ENCODE peak calls at places on chromosomes 4 and X, in six cellular contexts. J, G, T, V, C and Q are unnamed samples.

GRCh38 chr4:138562544-138562961 is 320.4 kb upstream of the SLC7A11 start:
- DNase-seq in J (no peak), G (peak), T (no peak), V (no peak), C (no peak), Q (peak)

GRCh38 chr4:70721747-70722146 is at the start of gene RUFY3:
- DNase-seq in J (no peak), G (peak), T (peak), V (no peak), C (no peak), Q (no peak)

GRCh38 chrX:150594584-150594983 is 26.2 kb downstream of the MTM1 start:
- DNase-seq in J (no peak), G (no peak), T (no peak), V (no peak), C (no peak), Q (no peak)

GRCh38 chr4:4752576-4753401 is 106.7 kb upstream of the MSX1 start:
- DNase-seq in J (no peak), G (no peak), T (no peak), V (no peak), C (no peak), Q (no peak)

GRCh38 chr4:122548452-122548851 is 72.4 kb downstream of the IL21 start:
- DNase-seq in J (no peak), G (no peak), T (no peak), V (no peak), C (no peak), Q (no peak)

GRCh38 chr4:20192754-20193521 is 58.8 kb upstream of the SLIT2 start:
- DNase-seq in J (no peak), G (peak), T (no peak), V (no peak), C (no peak), Q (peak)

GRCh38 chr4:186657766-186658165 is 65.9 kb downstream of the FAT1 start:
- DNase-seq in J (no peak), G (peak), T (no peak), V (no peak), C (no peak), Q (peak)

GRCh38 chr4:104752337-104752736 is 257.6 kb upstream of the CXXC4 start:
- DNase-seq in J (no peak), G (peak), T (no peak), V (no peak), C (no peak), Q (no peak)

GRCh38 chrX:136259543-136259942 is 8.3 kb upstream of the MAP7D3 start:
- DNase-seq in J (no peak), G (peak), T (no peak), V (no peak), C (no peak), Q (peak)

GRCh38 chr4:40403079-40403478 is 67.9 kb downstream of the CHRNA9 start:
- DNase-seq in J (no peak), G (no peak), T (no peak), V (no peak), C (no peak), Q (no peak)

GRCh38 chrX:148316446-148316845 is 184.0 kb upstream of the AFF2 start:
- DNase-seq in J (no peak), G (no peak), T (no peak), V (no peak), C (no peak), Q (no peak)

GRCh38 chr4:8468746-8469535 is 28.4 kb downstream of the TRMT44 start:
- DNase-seq in J (peak), G (peak), T (peak), V (peak), C (peak), Q (peak)

GRCh38 chrX:115330498-115331138 is 41.1 kb downstream of the LUZP4 start:
- DNase-seq in J (no peak), G (peak), T (peak), V (peak), C (peak), Q (peak)

GRCh38 chr4:112361181-112361791 is 64.1 kb downstream of the ALPK1 start:
- DNase-seq in J (peak), G (peak), T (no peak), V (no peak), C (peak), Q (peak)

GRCh38 chrX:151564035-151564434 is 560 bp downstream of the PASD1 start:
- DNase-seq in J (no peak), G (no peak), T (no peak), V (no peak), C (no peak), Q (no peak)

GRCh38 chrX:154476821-154477220 is 2.3 kb downstream of the LAGE3 start:
- DNase-seq in J (no peak), G (no peak), T (no peak), V (no peak), C (no peak), Q (no peak)

GRCh38 chr4:147110968-147111367 is 165.3 kb upstream of the TTC29 start:
- DNase-seq in J (no peak), G (peak), T (no peak), V (no peak), C (no peak), Q (no peak)

GRCh38 chr4:127698789-127699200 is 31.4 kb upstream of the SLC25A31 start:
- DNase-seq in J (no peak), G (peak), T (no peak), V (peak), C (no peak), Q (peak)

GRCh38 chr4:106618920-106619319 is 250.3 kb upstream of the GIMD1 start:
- DNase-seq in J (no peak), G (peak), T (no peak), V (no peak), C (no peak), Q (peak)

GRCh38 chr4:113784497-113785254 is 23.1 kb upstream of the CAMK2D start:
- DNase-seq in J (no peak), G (peak), T (no peak), V (no peak), C (no peak), Q (peak)

GRCh38 chr4:126047114-126047513 is 732.4 kb downstream of the FAT4 start:
- DNase-seq in J (no peak), G (no peak), T (no peak), V (no peak), C (no peak), Q (no peak)

GRCh38 chrX:103754401-103754800 is 22.2 kb upstream of the PLP1 start:
- DNase-seq in J (no peak), G (no peak), T (no peak), V (no peak), C (no peak), Q (no peak)

GRCh38 chrX:37662181-37662580 is 23.4 kb upstream of the XK start:
- DNase-seq in J (no peak), G (no peak), T (no peak), V (no peak), C (no peak), Q (no peak)

GRCh38 chrX:136691028-136691809 is 43.3 kb downstream of the CD40LG start:
- DNase-seq in J (no peak), G (no peak), T (no peak), V (no peak), C (no peak), Q (no peak)